ENCODE peak calls at places on chromosomes 4 and X, in six cellular contexts. E, U, H, S, P and K are unnamed samples.
A peak's percentile ranks its signal among the peaks of the same experiment; 100 is the strongest.

GRCh38 chr4:87657525-87657924 is 7.4 kb downstream of the DMP1 start:
- DNase-seq in E (no peak), S (peak; percentile 71), U (no peak), P (no peak), H (peak; percentile 66), K (no peak)

GRCh38 chr4:124290678-124291077 is 421.9 kb downstream of the ANKRD50 start:
- DNase-seq in U (no peak), H (no peak), S (no peak), P (no peak), E (no peak), K (no peak)

GRCh38 chrX:155262970-155263754 is 1.1 kb downstream of the RAB39B start:
- DNase-seq in U (no peak), P (no peak), E (no peak), H (no peak), S (no peak), K (peak; percentile 22)

GRCh38 chr4:83189631-83190136 is 75.2 kb upstream of the PLAC8 start:
- DNase-seq in H (no peak), E (no peak), S (peak; percentile 16), U (no peak), P (no peak), K (no peak)

GRCh38 chrX:63128509-63128908 is 222.6 kb downstream of the SPIN4 start:
- DNase-seq in S (peak; percentile 28), U (no peak), E (peak; percentile 44), H (peak; percentile 4), P (no peak), K (peak; percentile 32)

GRCh38 chrX:117689956-117690355 is 426.7 kb downstream of the KLHL13 start:
- DNase-seq in E (no peak), P (no peak), U (no peak), H (no peak), S (no peak), K (no peak)

GRCh38 chr4:166045457-166045856 is 172.4 kb downstream of the TLL1 start:
- DNase-seq in H (no peak), U (no peak), S (no peak), P (no peak), E (no peak), K (peak; percentile 71)

GRCh38 chr4:159357350-159357749 is 254.5 kb downstream of the RAPGEF2 start:
- DNase-seq in U (no peak), S (no peak), P (no peak), H (no peak), E (no peak), K (no peak)

GRCh38 chr4:185774815-185775684 is 36.9 kb downstream of the SORBS2 start:
- DNase-seq in S (peak; percentile 96), E (no peak), P (peak; percentile 78), H (peak; percentile 87), U (no peak), K (no peak)

GRCh38 chr4:102466298-102466697 is 34.9 kb upstream of the NFKB1 start:
- DNase-seq in H (peak; percentile 28), E (no peak), S (peak; percentile 72), U (no peak), P (no peak), K (no peak)

GRCh38 chrX:21166302-21166982 is 207.8 kb upstream of the CNKSR2 start:
- DNase-seq in U (no peak), P (no peak), E (no peak), H (peak; percentile 37), S (peak; percentile 7), K (no peak)

GRCh38 chrX:120306640-120307039 is 4.6 kb downstream of the TMEM255A start:
- DNase-seq in H (no peak), U (no peak), P (no peak), E (peak; percentile 47), S (no peak), K (no peak)

GRCh38 chr4:17322514-17322913 is 189.4 kb downstream of the QDPR start:
- DNase-seq in P (no peak), S (no peak), U (no peak), E (no peak), H (no peak), K (no peak)

GRCh38 chr4:176198316-176198903 is 3.0 kb upstream of the SPATA4 start:
- DNase-seq in U (no peak), E (no peak), S (no peak), H (no peak), P (no peak), K (no peak)

GRCh38 chr4:124642846-124643245 is 69.7 kb downstream of the ANKRD50 start:
- DNase-seq in S (no peak), E (no peak), H (no peak), U (no peak), P (no peak), K (no peak)

GRCh38 chrX:16822723-16823122 is 36.5 kb downstream of the TXLNG start:
- DNase-seq in H (peak; percentile 89), S (peak; percentile 54), E (no peak), P (no peak), U (no peak), K (no peak)

GRCh38 chrX:154602766-154603437 is 16.2 kb downstream of the CTAG1B start:
- DNase-seq in E (no peak), P (no peak), H (no peak), S (no peak), U (no peak), K (no peak)

GRCh38 chrX:17519349-17519748 is 144.3 kb downstream of the NHS start:
- DNase-seq in S (no peak), E (no peak), P (no peak), U (peak; percentile 62), H (peak; percentile 49), K (no peak)

GRCh38 chrX:67720344-67720743 is 176.5 kb downstream of the AR start:
- DNase-seq in S (peak; percentile 36), P (no peak), E (no peak), U (no peak), H (peak; percentile 25), K (no peak)

GRCh38 chr4:73259552-73260140 is 1.0 kb upstream of the ANKRD17 start:
- DNase-seq in E (peak; percentile 34), S (no peak), U (no peak), P (no peak), H (no peak), K (peak; percentile 12)

GRCh38 chr4:60403986-60404385 is 796.1 kb upstream of the ADGRL3 start:
- DNase-seq in P (no peak), U (no peak), S (no peak), E (no peak), H (no peak), K (no peak)

GRCh38 chrX:101736651-101737050 is 77.0 kb upstream of the ARMCX2 start:
- DNase-seq in P (no peak), H (no peak), E (no peak), S (no peak), U (no peak), K (no peak)

GRCh38 chrX:154515803-154516654 is at the start of gene FAM3A:
- DNase-seq in U (peak; percentile 94), P (peak; percentile 35), S (peak; percentile 93), E (peak; percentile 91), H (peak; percentile 91), K (peak; percentile 73)

GRCh38 chrX:70922776-70923473 is 8.0 kb downstream of the SLC7A3 start:
- DNase-seq in E (no peak), P (no peak), S (no peak), H (no peak), U (no peak), K (no peak)
- H3K4me3 ChIP-seq in E (no peak overlapping the region), P (no peak overlapping the region), S (no peak overlapping the region), H (no peak overlapping the region), U (no peak overlapping the region), K (no peak overlapping the region)

GRCh38 chr4:133152330-133152791 is 3.3 kb downstream of the PCDH10 start:
- DNase-seq in E (no peak), H (peak; percentile 31), S (peak; percentile 27), U (no peak), P (no peak), K (no peak)
- H3K4me3 ChIP-seq in E (no peak overlapping the region), H (peak overlapping the region; percentile 70), S (peak overlapping the region; percentile 64), U (peak overlapping the region; percentile 62), P (no peak overlapping the region), K (no peak overlapping the region)

DNA sequence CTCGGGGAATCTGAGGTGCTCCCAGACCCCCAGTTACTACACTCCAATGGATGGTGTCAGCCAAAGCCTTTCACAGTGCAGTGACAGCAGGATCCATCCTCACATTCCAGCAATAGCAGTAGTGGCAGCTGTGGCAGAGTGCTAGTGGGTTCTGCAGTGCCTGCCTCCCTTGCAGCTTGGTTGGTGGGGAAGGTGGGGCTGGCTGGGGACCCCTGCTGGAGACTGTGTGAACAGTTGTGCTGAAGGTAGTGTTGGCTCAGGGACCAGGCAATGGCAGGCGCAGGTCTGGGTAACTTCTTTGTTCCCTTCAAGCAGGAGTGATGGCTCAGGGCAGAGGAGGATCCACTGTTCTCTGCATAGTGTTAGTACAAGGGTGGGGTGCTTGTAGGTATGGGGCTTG is 343.7 kb upstream of the TRAM1L1 start:
- DNase-seq in E (peak; percentile 14), S (no peak), U (no peak), P (no peak), H (no peak), K (no peak)
- H3K4me3 ChIP-seq in E (no peak overlapping the region), S (no peak overlapping the region), U (no peak overlapping the region), P (no peak overlapping the region), H (no peak overlapping the region), K (no peak overlapping the region)

DNA sequence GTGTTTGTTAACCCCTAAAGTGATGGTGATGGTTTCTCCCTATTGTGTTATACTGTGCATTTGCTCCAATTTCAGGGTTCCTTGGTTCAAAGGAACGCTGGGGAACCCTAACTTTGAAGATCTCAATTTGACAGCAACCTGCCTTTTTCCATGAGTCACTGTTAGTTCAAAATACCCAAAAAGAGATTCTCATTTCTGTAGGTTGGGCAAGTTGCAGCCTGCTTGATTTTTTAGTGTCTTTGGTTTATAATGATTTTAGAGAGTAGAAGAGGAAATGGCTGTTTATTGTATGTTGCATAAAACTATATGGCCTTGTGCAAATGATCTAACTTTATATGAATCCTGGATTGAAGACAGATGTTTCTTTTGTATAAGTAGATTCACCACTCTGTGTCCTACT is 23.1 kb downstream of the GAB1 start:
- DNase-seq in S (no peak), P (no peak), E (no peak), U (no peak), H (no peak), K (no peak)
- H3K4me3 ChIP-seq in S (no peak overlapping the region), P (no peak overlapping the region), E (no peak overlapping the region), U (no peak overlapping the region), H (no peak overlapping the region), K (no peak overlapping the region)

GRCh38 chrX:74449322-74449936 is 28.1 kb downstream of the SLC16A2 start:
- DNase-seq in H (no peak), P (no peak), U (no peak), S (peak; percentile 44), E (peak; percentile 46), K (peak; percentile 83)

GRCh38 chrX:74446876-74447275 is 25.6 kb downstream of the SLC16A2 start:
- DNase-seq in E (no peak), U (no peak), P (no peak), S (no peak), H (no peak), K (no peak)

GRCh38 chrX:74449937-74450330 is 28.6 kb downstream of the SLC16A2 start:
- DNase-seq in P (peak; percentile 49), S (peak; percentile 27), U (no peak), E (no peak), H (peak; percentile 4), K (no peak)

GRCh38 chrX:74450803-74451449 is 29.6 kb downstream of the SLC16A2 start:
- DNase-seq in H (peak; percentile 90), S (peak; percentile 93), P (peak; percentile 84), U (no peak), E (peak; percentile 88), K (peak; percentile 24)

DNA sequence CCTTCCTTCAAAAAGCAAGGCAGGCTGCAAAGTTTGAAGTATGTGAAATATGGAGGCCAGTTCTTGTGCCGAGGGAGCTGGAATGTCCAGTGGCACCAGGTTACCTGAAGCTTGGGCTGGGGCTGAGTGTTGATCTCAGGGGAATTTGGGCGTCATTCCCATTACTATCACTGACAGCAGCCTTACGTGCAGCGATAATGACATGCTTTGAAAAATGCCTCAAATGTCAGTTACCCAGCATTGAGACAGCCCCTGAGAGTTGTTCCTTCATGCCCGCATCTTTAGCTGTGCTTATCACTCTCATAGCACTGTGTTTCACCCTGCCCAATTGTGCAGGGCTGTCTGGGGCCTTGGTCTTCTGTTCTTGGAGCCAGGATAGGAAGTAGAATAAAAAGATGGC is 27.4 kb downstream of the SLC16A2 start:
- DNase-seq in P (no peak), S (no peak), H (no peak), E (no peak), U (no peak), K (no peak)
- H3K4me3 ChIP-seq in P (no peak overlapping the region), S (no peak overlapping the region), H (no peak overlapping the region), E (no peak overlapping the region), U (no peak overlapping the region), K (no peak overlapping the region)